ENCODE peak calls at places on chromosomes 1 and 21, in four cellular contexts. Y, A, S and T are unnamed samples.

GRCh38 chr1:192453360-192454045 is 122.1 kb upstream of the RGS1 start:
- DNase-seq in Y (no peak), A (no peak), S (no peak), T (no peak)

GRCh38 chr1:24266398-24266941 is 52.7 kb upstream of the GRHL3 start:
- DNase-seq in Y (no peak), A (no peak), S (peak; percentile 98), T (peak; percentile 94)

GRCh38 chr1:26719205-26719604 is 23.4 kb downstream of the ARID1A start:
- DNase-seq in Y (no peak), A (no peak), S (no peak), T (no peak)

GRCh38 chr21:33058468-33059318 is 11.2 kb upstream of the OLIG1 start:
- DNase-seq in Y (no peak), A (no peak), S (no peak), T (no peak)

GRCh38 chr1:162373541-162374375 is 2.9 kb downstream of the SPATA46 start:
- DNase-seq in Y (no peak), A (no peak), S (peak; percentile 94), T (no peak)

GRCh38 chr1:119771016-119771415 is 2.3 kb upstream of the HMGCS2 start:
- DNase-seq in Y (no peak), A (no peak), S (no peak), T (peak; percentile 42)

GRCh38 chr1:166594646-166595045 is 244.6 kb upstream of the POGK start:
- DNase-seq in Y (no peak), A (no peak), S (no peak), T (no peak)

GRCh38 chr1:230333590-230334446 is 92.3 kb downstream of the PGBD5 start:
- DNase-seq in Y (no peak), A (no peak), S (no peak), T (no peak)

GRCh38 chr1:233224291-233224690 is 71.2 kb downstream of the PCNX2 start:
- DNase-seq in Y (no peak), A (no peak), S (no peak), T (no peak)

GRCh38 chr1:57586842-57587241 is 163.0 kb upstream of the DAB1 start:
- DNase-seq in Y (no peak), A (no peak), S (no peak), T (peak; percentile 82)

GRCh38 chr1:228136908-228137307 is 3.2 kb upstream of the GUK1 start:
- DNase-seq in Y (no peak), A (no peak), S (no peak), T (no peak)

GRCh38 chr1:53485478-53486394 is 26.5 kb downstream of the DMRTB1 start:
- DNase-seq in Y (peak; percentile 95), A (peak; percentile 90), S (peak; percentile 78), T (peak; percentile 89)

GRCh38 chr1:224656342-224656741 is 40.2 kb downstream of the CNIH3 start:
- DNase-seq in Y (no peak), A (no peak), S (no peak), T (no peak)

GRCh38 chr1:87279966-87280535 is 48.6 kb upstream of the LMO4 start:
- DNase-seq in Y (no peak), A (no peak), S (peak; percentile 51), T (peak; percentile 54)

GRCh38 chr1:90561384-90561783 is 155.7 kb downstream of the BARHL2 start:
- DNase-seq in Y (peak; percentile 47), A (peak; percentile 32), S (no peak), T (no peak)

GRCh38 chr1:94757931-94758330 is 62.2 kb upstream of the SLC44A3 start:
- DNase-seq in Y (no peak), A (no peak), S (no peak), T (peak; percentile 62)

GRCh38 chr1:19709255-19709765 is 44.6 kb downstream of the HTR6 start:
- DNase-seq in Y (no peak), A (no peak), S (no peak), T (no peak)

GRCh38 chr21:29529139-29529538 is 230.4 kb downstream of the BACH1 start:
- DNase-seq in Y (no peak), A (no peak), S (no peak), T (no peak)

GRCh38 chr1:162951553-162952315 is 90.8 kb upstream of the CCDC190 start:
- DNase-seq in Y (no peak), A (no peak), S (no peak), T (no peak)

GRCh38 chr1:180842052-180842451 is 70.6 kb upstream of the KIAA1614 start:
- DNase-seq in Y (no peak), A (no peak), S (peak; percentile 61), T (peak; percentile 51)

GRCh38 chr21:15967661-15968060 is 237.9 kb downstream of the USP25 start:
- DNase-seq in Y (no peak), A (no peak), S (peak; percentile 14), T (peak; percentile 48)

GRCh38 chr1:161207173-161207572 is 5.0 kb downstream of the NDUFS2 start:
- DNase-seq in Y (no peak), A (no peak), S (no peak), T (no peak)

GRCh38 chr21:46017695-46018094 is 36.1 kb downstream of the COL6A1 start:
- DNase-seq in Y (no peak), A (no peak), S (no peak), T (no peak)

GRCh38 chr1:91621907-91622306 is 121.3 kb downstream of the CDC7 start:
- DNase-seq in Y (no peak), A (no peak), S (no peak), T (no peak)

GRCh38 chr1:15902882-15903281 is 55.4 kb downstream of the SPEN start:
- DNase-seq in Y (no peak), A (no peak), S (no peak), T (no peak)

GRCh38 chr1:61808321-61808720 is 66.0 kb downstream of the PATJ start:
- DNase-seq in Y (no peak), A (no peak), S (no peak), T (no peak)

GRCh38 chr1:38926091-38926490 is 15.5 kb downstream of the RHBDL2 start:
- DNase-seq in Y (no peak), A (no peak), S (no peak), T (no peak)

GRCh38 chr1:171663854-171664550 is 11.5 kb upstream of the MYOC start:
- DNase-seq in Y (no peak), A (no peak), S (no peak), T (peak; percentile 33)

GRCh38 chr1:155254228-155254713 is 1.0 kb downstream of the ENTREP3 start:
- DNase-seq in Y (no peak), A (no peak), S (no peak), T (no peak)

GRCh38 chr1:155254714-155255242 is 505 bp downstream of the ENTREP3 start:
- DNase-seq in Y (peak; percentile 50), A (no peak), S (no peak), T (no peak)

GRCh38 chr1:155253797-155254196 is 1.5 kb downstream of the ENTREP3 start:
- DNase-seq in Y (no peak), A (no peak), S (no peak), T (no peak)

GRCh38 chr1:155255243-155256100 is at the start of gene ENTREP3:
- DNase-seq in Y (peak; percentile 96), A (peak; percentile 94), S (peak; percentile 62), T (peak; percentile 93)

GRCh38 chr1:155256101-155256852 is 994 bp upstream of the ENTREP3 start:
- DNase-seq in Y (peak; percentile 48), A (no peak), S (no peak), T (no peak)
- H4K8ac ChIP-seq in Y (no peak overlapping the region), A (no peak overlapping the region), S (peak overlapping the region; percentile 78), T (no peak overlapping the region)

GRCh38 chr1:2166695-2167094 is 27.9 kb downstream of the FAAP20 start:
- DNase-seq in Y (no peak), A (no peak), S (no peak), T (no peak)
- H2BK5ac ChIP-seq in Y (no peak overlapping the region), A (no peak overlapping the region), S (no peak overlapping the region), T (no peak overlapping the region)

DNA sequence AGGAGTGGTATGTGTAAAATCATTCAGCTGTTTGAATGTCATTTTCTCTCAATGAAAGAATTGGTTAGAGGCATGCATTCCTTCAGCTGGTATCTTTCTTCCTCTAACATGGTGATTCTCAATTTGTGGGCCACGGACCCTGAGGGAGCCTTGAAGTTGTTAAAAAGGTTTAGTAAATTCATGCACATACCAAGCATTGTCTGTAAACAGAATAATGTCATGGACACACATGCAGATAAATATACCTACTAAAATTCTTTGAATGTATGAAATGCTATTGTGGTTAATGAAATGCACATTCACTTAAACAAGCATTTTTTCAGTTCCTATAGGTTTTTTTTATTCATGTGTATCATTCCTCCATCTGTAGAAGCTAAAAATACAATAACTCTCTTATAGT is 65.4 kb downstream of the PBX1 start:
- DNase-seq in Y (no peak), A (no peak), S (peak; percentile 56), T (no peak)
- H3K79me2 ChIP-seq in Y (peaks cover 3% of the 10 kb centered on the region), A (peaks cover 17% of the 10 kb centered on the region), S (peaks cover 4% of the 10 kb centered on the region), T (peaks cover 8% of the 10 kb centered on the region)

GRCh38 chr1:27832762-27833161 is 2.2 kb downstream of the PPP1R8 start:
- DNase-seq in Y (no peak), A (no peak), S (no peak), T (no peak)

GRCh38 chr1:27833470-27833869 is 2.9 kb downstream of the PPP1R8 start:
- DNase-seq in Y (no peak), A (no peak), S (no peak), T (no peak)

GRCh38 chr1:27831568-27832410 is 1.2 kb downstream of the PPP1R8 start:
- DNase-seq in Y (no peak), A (no peak), S (no peak), T (no peak)

DNA sequence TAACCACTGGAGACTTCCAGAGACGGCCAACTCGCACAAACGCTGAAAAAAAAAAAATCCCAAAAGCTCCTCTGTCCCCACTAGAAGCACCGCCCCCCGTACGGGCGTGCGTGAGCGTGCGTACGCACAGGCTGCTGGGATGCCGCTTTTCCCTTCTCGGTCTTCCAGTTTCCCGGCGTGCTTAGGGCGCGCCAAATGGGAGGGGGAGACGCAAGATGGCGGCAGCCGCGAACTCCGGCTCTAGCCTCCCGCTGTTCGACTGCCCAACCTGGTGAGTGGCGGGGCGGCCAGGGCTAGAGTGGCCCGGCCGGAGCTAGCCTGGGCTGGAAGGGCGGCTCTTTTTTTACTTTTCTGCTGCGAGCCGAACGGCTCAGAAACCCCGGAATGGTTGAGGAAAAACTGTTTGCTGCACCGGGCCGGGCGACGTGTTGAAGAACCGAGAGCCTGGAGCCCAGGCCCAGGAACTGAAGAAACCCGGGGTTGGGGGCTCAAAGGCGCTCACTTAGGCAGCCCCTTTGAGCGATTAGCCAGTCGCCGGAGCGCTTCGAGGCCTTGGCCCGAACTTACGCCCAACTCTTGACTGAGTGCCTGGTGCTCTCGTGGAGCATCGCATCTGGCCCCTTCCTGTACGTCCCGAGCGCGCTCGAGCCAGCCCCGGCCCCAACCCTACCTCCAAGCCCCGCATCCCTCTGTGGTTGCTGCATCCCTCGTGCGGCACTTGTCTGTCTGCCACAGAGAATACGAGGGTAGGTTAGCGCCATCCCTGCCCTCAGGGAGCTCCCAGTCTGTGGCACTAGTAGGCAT is at the start of gene PPP1R8:
- DNase-seq in Y (peak; percentile 90), A (peak; percentile 96), S (peak; percentile 98), T (peak; percentile 99)
- H4K8ac ChIP-seq in Y (peak within 1 kb of the TSS; percentile 100), A (no peak within 1 kb of the TSS), S (peak within 1 kb of the TSS; percentile 98), T (peak within 1 kb of the TSS; percentile 83)